ENCODE peak calls at places on chromosomes 4 and X, in eight cellular contexts. U, L, S, P, J, V, K and E are unnamed samples.

GRCh38 chr4:159146454-159146853 is 43.6 kb downstream of the RAPGEF2 start:
- DNase-seq in L (no peak), S (no peak), J (no peak), U (no peak), K (no peak), P (no peak), V (no peak), E (no peak)

GRCh38 chr4:17664755-17665154 is 50.3 kb downstream of the MED28 start:
- DNase-seq in L (no peak), P (no peak), S (no peak), K (no peak), J (no peak), U (peak), V (no peak), E (no peak)

GRCh38 chr4:137968956-137969709 is 273.0 kb downstream of the SLC7A11 start:
- DNase-seq in U (peak), S (no peak), V (no peak), P (no peak), K (no peak), J (no peak), L (no peak), E (no peak)

GRCh38 chrX:24890677-24891076 is 125.1 kb downstream of the ARX start:
- DNase-seq in S (no peak), V (no peak), L (no peak), P (no peak), K (no peak), U (no peak), J (no peak), E (no peak)

GRCh38 chrX:8730812-8731578 is 942 bp downstream of the ANOS1 start:
- DNase-seq in J (no peak), S (no peak), V (no peak), U (no peak), K (no peak), P (no peak), L (no peak), E (no peak)

GRCh38 chr4:2457481-2458295 is 11.2 kb upstream of the RNF4 start:
- DNase-seq in P (no peak), U (no peak), S (no peak), L (no peak), K (peak), J (no peak), V (no peak), E (no peak)

GRCh38 chr4:186104895-186105720 is 604 bp downstream of the FAM149A start:
- DNase-seq in K (peak), P (no peak), U (no peak), L (peak), V (no peak), S (no peak), J (no peak), E (no peak)

GRCh38 chr4:107922486-107923473 is 8.6 kb upstream of the CYP2U1 start:
- DNase-seq in J (no peak), L (no peak), S (no peak), P (no peak), V (no peak), U (no peak), K (no peak), E (no peak)

GRCh38 chr4:14902337-14902736 is 99.9 kb upstream of the CPEB2 start:
- DNase-seq in L (no peak), K (no peak), V (no peak), S (no peak), P (no peak), U (no peak), J (no peak), E (no peak)

GRCh38 chr4:10622728-10623127 is 61.8 kb downstream of the CLNK start:
- DNase-seq in U (no peak), L (no peak), S (no peak), V (no peak), J (no peak), K (no peak), P (no peak), E (no peak)

GRCh38 chrX:13658602-13659001 is 5.7 kb downstream of the TCEANC start:
- DNase-seq in P (peak), U (no peak), V (no peak), L (no peak), K (no peak), S (peak), J (peak), E (no peak)

GRCh38 chr4:5812506-5813229 is 80.2 kb downstream of the CRMP1 start:
- DNase-seq in V (no peak), J (peak), S (no peak), L (no peak), K (no peak), P (peak), U (peak), E (peak)

GRCh38 chr4:31370866-31371465 is 650.8 kb downstream of the PCDH7 start:
- DNase-seq in J (peak), S (no peak), K (no peak), P (no peak), U (peak), L (no peak), V (no peak), E (no peak)

GRCh38 chr4:86990510-86990909 is 55.7 kb downstream of the AFF1 start:
- DNase-seq in L (no peak), U (no peak), P (no peak), S (no peak), K (no peak), J (no peak), V (no peak), E (no peak)

GRCh38 chr4:87465739-87466366 is 43.5 kb downstream of the NUDT9 start:
- DNase-seq in L (no peak), S (no peak), J (peak), U (peak), V (no peak), P (peak), K (no peak), E (no peak)

GRCh38 chr4:182213024-182213423 is 30.2 kb upstream of the TENM3 start:
- DNase-seq in L (no peak), P (no peak), U (no peak), J (no peak), S (no peak), K (no peak), V (no peak), E (no peak)

GRCh38 chr4:40190465-40190864 is 6.4 kb upstream of the RHOH start:
- DNase-seq in S (no peak), P (no peak), J (no peak), U (no peak), K (no peak), V (no peak), L (no peak), E (no peak)